ENCODE peak calls at places on chromosomes 2 and 18, in four cellular contexts. One of them, this sample, is unnamed.

GRCh38 chr2:235088608-235089020 is 136.8 kb downstream of the SH3BP4 start:
- DNase-seq in HepG2: peak
- DNase-seq in K562: no peak
- DNase-seq in GM12878: no peak
- DNase-seq in this sample: no peak

GRCh38 chr2:119088416-119088815 is 70.1 kb downstream of the C1QL2 start:
- DNase-seq in HepG2: no peak
- DNase-seq in K562: no peak
- DNase-seq in GM12878: no peak
- DNase-seq in this sample: no peak

GRCh38 chr2:198168651-198169050 is 364.3 kb downstream of the PLCL1 start:
- DNase-seq in HepG2: no peak
- DNase-seq in K562: no peak
- DNase-seq in GM12878: no peak
- DNase-seq in this sample: no peak

GRCh38 chr2:112799291-112799975 is 15.1 kb upstream of the IL1A start:
- DNase-seq in HepG2: no peak
- DNase-seq in K562: no peak
- DNase-seq in GM12878: no peak
- DNase-seq in this sample: no peak

GRCh38 chr2:46320141-46320567 is 22.9 kb downstream of the EPAS1 start:
- DNase-seq in HepG2: no peak
- DNase-seq in K562: no peak
- DNase-seq in GM12878: no peak
- DNase-seq in this sample: peak

GRCh38 chr2:17749753-17750438 is 3.7 kb downstream of the SMC6 start:
- DNase-seq in HepG2: no peak
- DNase-seq in K562: no peak
- DNase-seq in GM12878: no peak
- DNase-seq in this sample: no peak

GRCh38 chr2:208065476-208065875 is 40.1 kb upstream of the PLEKHM3 start:
- DNase-seq in HepG2: peak
- DNase-seq in K562: no peak
- DNase-seq in GM12878: no peak
- DNase-seq in this sample: no peak

GRCh38 chr18:43587538-43588153 is 310.4 kb upstream of the SYT4 start:
- DNase-seq in HepG2: peak
- DNase-seq in K562: peak
- DNase-seq in GM12878: no peak
- DNase-seq in this sample: peak

GRCh38 chr2:68809324-68810240 is 61.6 kb downstream of the BMP10 start:
- DNase-seq in HepG2: no peak
- DNase-seq in K562: no peak
- DNase-seq in GM12878: no peak
- DNase-seq in this sample: no peak

GRCh38 chr2:133766164-133766832 is 198.0 kb upstream of the NCKAP5 start:
- DNase-seq in HepG2: no peak
- DNase-seq in K562: no peak
- DNase-seq in GM12878: no peak
- DNase-seq in this sample: no peak

GRCh38 chr2:187008111-187008510 is 159.1 kb upstream of the ZSWIM2 start:
- DNase-seq in HepG2: no peak
- DNase-seq in K562: no peak
- DNase-seq in GM12878: no peak
- DNase-seq in this sample: no peak

GRCh38 chr18:21264651-21265050 is 22.6 kb downstream of the GREB1L start:
- DNase-seq in HepG2: peak
- DNase-seq in K562: no peak
- DNase-seq in GM12878: no peak
- DNase-seq in this sample: no peak

GRCh38 chr2:29222381-29223179 is 107.4 kb downstream of the CLIP4 start:
- DNase-seq in HepG2: no peak
- DNase-seq in K562: no peak
- DNase-seq in GM12878: no peak
- DNase-seq in this sample: no peak

GRCh38 chr2:7450188-7451156 is 533.3 kb downstream of the RNF144A start:
- DNase-seq in HepG2: no peak
- DNase-seq in K562: no peak
- DNase-seq in GM12878: no peak
- DNase-seq in this sample: no peak

GRCh38 chr2:101733257-101733993 is 35.9 kb downstream of the MAP4K4 start:
- DNase-seq in HepG2: peak
- DNase-seq in K562: no peak
- DNase-seq in GM12878: no peak
- DNase-seq in this sample: no peak
- TF ChIP-seq REST in HepG2: peak
- TF ChIP-seq REST in K562: no peak
- TF ChIP-seq REST in GM12878: no peak
- TF ChIP-seq REST in this sample: no peak

DNA sequence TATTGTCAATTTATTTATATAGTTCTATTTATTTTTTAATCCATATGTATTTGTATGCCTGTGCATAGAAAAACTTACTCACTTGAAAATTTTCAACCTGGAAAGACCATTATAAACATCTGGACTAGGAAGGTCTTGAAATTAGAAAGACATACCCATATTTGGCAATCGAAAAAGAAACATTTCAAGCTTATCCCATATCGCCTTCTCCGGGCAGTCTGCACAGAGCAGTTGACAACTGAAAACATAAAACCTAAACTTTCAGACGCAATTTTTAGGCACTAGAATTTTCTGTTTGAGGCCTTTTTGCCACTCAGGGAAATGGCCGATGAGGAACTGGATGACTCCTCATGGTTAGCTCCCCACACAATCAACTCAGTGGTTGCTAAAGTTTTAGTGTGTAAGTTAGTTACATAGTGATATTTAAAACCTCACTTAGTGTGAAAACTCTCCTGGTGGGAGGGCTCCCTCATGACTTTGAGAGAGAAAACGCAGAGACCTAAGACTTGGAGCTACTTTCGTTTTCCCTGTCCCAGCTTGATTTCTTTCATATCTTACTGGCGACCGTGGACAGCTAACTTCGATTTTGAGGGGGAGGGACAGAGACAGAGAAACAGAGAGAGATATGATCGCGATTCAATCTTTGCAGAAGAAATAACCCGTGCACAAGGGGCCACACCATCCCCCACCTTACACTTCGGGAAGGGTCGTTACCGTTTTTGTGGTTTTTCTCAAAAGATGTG is 3.2 kb upstream of the HOXD12 start:
- DNase-seq in HepG2: no peak
- DNase-seq in K562: no peak
- DNase-seq in GM12878: no peak
- DNase-seq in this sample: no peak
- TF ChIP-seq USF2 in HepG2: no peak
- TF ChIP-seq USF2 in K562: no peak
- TF ChIP-seq USF2 in GM12878: no peak
- TF ChIP-seq USF2 in this sample: no peak

DNA sequence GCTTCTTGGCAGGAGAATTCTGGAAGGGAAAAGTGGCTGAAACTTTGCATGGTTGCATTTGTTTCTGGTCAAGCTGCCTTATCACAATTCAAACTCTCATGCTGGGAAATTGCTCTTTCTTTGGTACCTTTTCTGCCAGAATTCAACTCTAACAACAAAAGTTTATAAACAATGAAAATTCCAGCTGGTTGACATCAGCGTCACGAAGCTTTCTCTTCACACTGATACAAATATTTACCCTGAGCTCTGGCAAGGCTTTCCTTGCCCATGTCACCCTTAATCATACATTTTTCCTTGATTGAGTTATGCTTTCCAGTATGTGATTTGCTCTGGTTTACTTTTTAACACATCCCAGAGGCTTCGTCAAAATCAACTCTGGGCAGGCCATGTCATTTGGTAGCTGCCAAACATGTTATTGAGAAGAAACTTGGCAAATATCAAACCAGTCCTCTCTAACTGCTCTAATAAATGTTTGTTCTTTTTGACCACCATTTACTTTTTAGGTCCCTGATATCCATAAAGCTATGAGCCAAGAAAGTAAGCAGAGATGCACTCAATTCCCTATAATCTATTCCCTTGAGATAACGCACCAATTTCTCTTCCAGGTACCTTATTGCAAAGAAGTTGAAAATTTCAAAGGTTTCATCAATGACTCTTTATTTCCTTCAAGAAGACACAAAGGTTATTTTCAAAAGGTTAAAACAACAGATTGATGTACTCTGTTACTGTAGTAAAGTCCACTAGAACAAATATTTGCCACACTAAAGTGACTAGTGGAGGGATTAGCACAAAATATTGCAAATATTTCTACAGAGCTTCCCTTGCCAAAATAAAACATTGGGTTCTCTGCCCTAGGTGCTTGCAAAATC is 1241.1 kb upstream of the ZEB2 start:
- DNase-seq in HepG2: peak
- DNase-seq in K562: no peak
- DNase-seq in GM12878: no peak
- DNase-seq in this sample: no peak
- TF ChIP-seq SIN3A in HepG2: no peak
- TF ChIP-seq SIN3A in K562: no peak
- TF ChIP-seq SIN3A in GM12878: no peak
- TF ChIP-seq SIN3A in this sample: no peak

DNA sequence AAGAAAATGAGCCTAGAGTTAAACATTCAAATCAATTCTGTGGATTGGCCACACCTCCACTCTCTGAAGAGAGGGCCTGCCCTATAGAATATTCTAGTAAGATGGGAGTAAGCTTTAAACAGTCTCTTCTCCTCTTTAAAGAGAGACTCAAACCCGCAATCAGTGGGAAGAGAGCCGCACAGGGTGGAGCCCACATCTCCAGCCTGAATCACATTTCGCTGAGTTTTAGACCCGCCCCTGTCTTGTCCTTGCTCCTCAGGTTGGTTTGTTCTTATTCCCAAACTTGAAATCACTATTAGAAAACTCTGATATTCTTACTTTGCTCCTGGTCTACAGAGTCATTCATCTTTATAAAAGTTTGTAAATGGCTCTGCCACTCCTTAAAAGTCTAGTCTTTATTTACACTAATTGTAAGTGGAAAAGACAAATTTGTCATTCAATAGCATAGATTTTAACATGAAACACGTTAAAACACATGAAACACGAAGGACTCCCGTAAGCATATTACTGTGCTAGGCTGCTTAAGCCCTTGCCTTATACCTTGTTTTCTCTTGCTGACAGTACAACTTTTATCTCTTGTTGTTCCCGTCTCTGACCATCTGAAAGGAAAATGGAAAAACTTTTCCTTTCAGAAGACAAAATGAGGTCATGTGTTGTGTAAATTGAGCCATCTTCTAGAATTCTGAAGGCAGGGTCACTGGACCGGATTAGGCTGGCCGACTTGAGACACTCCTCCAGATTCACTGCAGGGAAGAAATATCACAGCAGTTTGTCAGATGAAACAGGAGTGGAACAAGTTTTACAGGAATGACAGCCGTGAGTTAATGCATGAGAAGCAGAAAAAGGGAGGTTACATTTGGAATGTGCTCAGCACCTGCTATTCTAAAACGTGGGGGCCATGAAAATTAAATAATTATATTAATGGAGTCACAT is 5.6 kb downstream of the DSC1 start:
- DNase-seq in HepG2: no peak
- DNase-seq in K562: no peak
- DNase-seq in GM12878: no peak
- DNase-seq in this sample: no peak
- TF ChIP-seq REST in HepG2: no peak
- TF ChIP-seq REST in K562: no peak
- TF ChIP-seq REST in GM12878: no peak
- TF ChIP-seq REST in this sample: no peak

This sample was measured in SK-N-SH.